ENCODE peak calls at places on chromosomes 6 and 20, in five cellular contexts. J is OCI-LY7, D is omental fat pad, U is K562, N is BJ. C is an unnamed sample.

GRCh38 chr6:39770476-39770875 is 21.7 kb upstream of the DAAM2 start:
- DNase-seq in J (no peak), D (no peak), U (no peak), N (no peak), C (peak; percentile 87)

GRCh38 chr20:60584221-60584620 is 626.0 kb downstream of the CDH26 start:
- DNase-seq in J (no peak), D (no peak), U (no peak), N (no peak), C (no peak)

GRCh38 chr6:40286027-40286426 is 301.1 kb downstream of the LRFN2 start:
- DNase-seq in J (no peak), D (no peak), U (no peak), N (no peak), C (no peak)

GRCh38 chr6:61886608-61887259 is 399.3 kb downstream of the KHDRBS2 start:
- DNase-seq in J (peak; percentile 6), D (no peak), U (no peak), N (no peak), C (no peak)

GRCh38 chr20:55881204-55881603 is 124.1 kb downstream of the CBLN4 start:
- DNase-seq in J (no peak), D (no peak), U (no peak), N (no peak), C (no peak)

GRCh38 chr6:167148997-167149396 is 8.8 kb downstream of the GPR31 start:
- DNase-seq in J (no peak), D (no peak), U (no peak), N (no peak), C (no peak)

GRCh38 chr6:41767112-41767946 is 12.4 kb downstream of the FRS3 start:
- DNase-seq in J (peak; percentile 20), D (no peak), U (peak; percentile 73), N (peak; percentile 80), C (no peak)

GRCh38 chr6:53112404-53112803 is 36.2 kb downstream of the GCM1 start:
- DNase-seq in J (no peak), D (no peak), U (no peak), N (no peak), C (no peak)

GRCh38 chr6:41426438-41426851 is 91.0 kb downstream of the NCR2 start:
- DNase-seq in J (peak; percentile 18), D (no peak), U (no peak), N (no peak), C (no peak)

GRCh38 chr20:62587757-62588402 is 54.4 kb upstream of the SLCO4A1 start:
- DNase-seq in J (no peak), D (no peak), U (peak; percentile 70), N (no peak), C (no peak)

GRCh38 chr6:158571826-158572652 is 12.1 kb downstream of the TMEM181 start:
- DNase-seq in J (no peak), D (no peak), U (no peak), N (no peak), C (no peak)

GRCh38 chr20:62336775-62337557 is 30.1 kb downstream of the LAMA5 start:
- DNase-seq in J (no peak), D (no peak), U (no peak), N (no peak), C (no peak)

GRCh38 chr6:23584134-23584763 is 541.8 kb upstream of the NRSN1 start:
- DNase-seq in J (no peak), D (no peak), U (no peak), N (no peak), C (no peak)

GRCh38 chr20:2507875-2508630 is 662 bp downstream of the ZNF343 start:
- DNase-seq in J (peak; percentile 4), D (no peak), U (peak; percentile 30), N (no peak), C (peak; percentile 43)

GRCh38 chr6:51753635-51754034 is 333.8 kb downstream of the PKHD1 start:
- DNase-seq in J (peak; percentile 4), D (no peak), U (no peak), N (no peak), C (no peak)
- TF ChIP-seq CTCF in J (peak; percentile 71), D (no peak), U (peak; percentile 51), N (no peak), C (no peak)

GRCh38 chr6:131519670-131520436 is 53.2 kb upstream of the ARG1 start:
- DNase-seq in J (peak; percentile 69), D (no peak), U (peak; percentile 33), N (no peak), C (no peak)
- TF ChIP-seq CTCF in J (peak; percentile 77), D (no peak), U (peak; percentile 56), N (peak; percentile 78), C (peak; percentile 69)

DNA sequence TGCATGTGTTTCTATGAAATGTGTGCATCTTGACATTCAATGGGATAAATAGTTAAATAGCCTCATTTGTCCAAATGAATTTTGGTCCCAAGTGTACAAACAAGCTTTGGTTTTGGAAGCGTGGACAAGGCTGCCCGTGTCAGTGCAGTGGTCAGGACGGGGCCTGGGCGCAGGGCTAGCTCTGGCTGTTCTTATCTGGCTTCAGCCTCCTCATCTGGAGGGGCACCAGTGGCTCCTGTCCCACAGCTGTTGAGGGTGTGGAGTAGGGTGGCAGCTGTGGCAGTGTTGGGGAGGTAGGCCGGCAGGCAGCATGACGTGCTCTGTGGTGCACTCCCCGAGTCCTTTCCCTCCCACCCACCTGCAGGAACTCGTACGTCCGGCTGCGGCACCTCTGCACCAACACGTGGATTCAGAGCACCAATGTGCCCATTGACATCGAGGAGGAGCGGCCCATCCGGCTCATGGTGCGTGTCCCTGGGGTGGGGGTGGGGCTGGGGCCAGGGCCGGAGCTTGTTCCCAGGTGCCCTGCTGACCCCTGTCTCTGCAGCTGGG is 43.5 kb downstream of the ITPR3 start:
- DNase-seq in J (no peak), D (no peak), U (no peak), N (no peak), C (no peak)
- TF ChIP-seq CTCF in J (no peak), D (no peak), U (no peak), N (no peak), C (no peak)

GRCh38 chr20:24309596-24309995 is 159.8 kb upstream of the SYNDIG1 start:
- DNase-seq in J (no peak), D (no peak), U (no peak), N (no peak), C (no peak)

GRCh38 chr20:24303393-24303792 is 166.0 kb upstream of the SYNDIG1 start:
- DNase-seq in J (no peak), D (no peak), U (no peak), N (no peak), C (peak; percentile 65)

GRCh38 chr20:24305366-24305765 is 164.1 kb upstream of the SYNDIG1 start:
- DNase-seq in J (no peak), D (no peak), U (no peak), N (no peak), C (no peak)
- TF ChIP-seq CTCF in J (no peak), D (no peak), U (no peak), N (no peak), C (no peak)

DNA sequence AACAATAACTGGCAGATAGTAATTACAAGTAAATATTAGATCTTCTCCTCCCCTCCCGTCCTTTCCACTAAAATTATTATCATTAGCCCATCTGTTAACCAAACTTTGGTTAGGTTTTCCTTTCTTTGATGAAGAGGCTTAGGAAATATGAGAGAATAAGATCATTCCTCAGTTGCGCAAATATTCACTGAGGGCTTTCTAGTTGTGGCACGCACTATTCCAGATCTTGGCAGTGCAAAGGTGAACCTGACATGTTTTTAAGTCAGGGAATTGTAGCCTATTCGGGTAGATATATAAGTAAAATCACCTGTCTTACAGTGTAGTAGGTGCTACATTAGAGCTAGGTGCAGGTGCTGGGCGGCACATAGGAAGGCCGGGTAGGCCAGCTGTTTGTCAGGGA is 31.1 kb downstream of the RNF217 start:
- DNase-seq in J (no peak), D (no peak), U (no peak), N (no peak), C (no peak)
- TF ChIP-seq CTCF in J (no peak), D (no peak), U (no peak), N (no peak), C (no peak)

GRCh38 chr20:4011226-4011975 is 4.0 kb downstream of the RNF24 start:
- DNase-seq in J (peak; percentile 11), D (no peak), U (no peak), N (no peak), C (no peak)
- TF ChIP-seq CTCF in J (peak; percentile 46), D (no peak), U (no peak), N (no peak), C (no peak)

GRCh38 chr6:81722503-81723223 is 29.8 kb downstream of the TENT5A start:
- DNase-seq in J (no peak), D (no peak), U (no peak), N (no peak), C (no peak)

GRCh38 chr6:81727876-81728517 is 24.5 kb downstream of the TENT5A start:
- DNase-seq in J (no peak), D (no peak), U (no peak), N (no peak), C (no peak)

GRCh38 chr6:81720427-81720826 is 32.1 kb downstream of the TENT5A start:
- DNase-seq in J (no peak), D (no peak), U (no peak), N (no peak), C (no peak)

DNA sequence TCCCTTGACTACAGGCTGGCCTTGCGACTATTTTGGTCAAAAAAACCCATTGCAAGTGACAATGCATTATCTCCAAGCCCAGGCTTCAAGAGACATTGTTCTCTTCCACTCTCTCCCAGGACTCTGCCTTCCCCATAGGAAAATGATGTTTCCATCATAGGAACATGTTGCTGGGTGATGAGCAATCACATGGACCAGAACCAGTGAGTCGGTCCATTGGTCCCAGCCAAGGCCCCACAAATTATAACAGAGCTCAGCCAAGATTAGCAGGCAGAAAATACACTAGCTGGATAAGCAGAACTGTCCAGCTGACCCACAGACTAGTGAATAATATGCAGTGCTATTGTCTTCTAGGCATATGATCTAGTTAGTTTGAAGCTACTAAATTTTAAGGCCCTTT is 27.4 kb downstream of the TENT5A start:
- DNase-seq in J (no peak), D (no peak), U (no peak), N (no peak), C (no peak)
- TF ChIP-seq CTCF in J (no peak), D (no peak), U (no peak), N (no peak), C (no peak)

GRCh38 chr6:17012421-17013225 is 89.2 kb upstream of the STMND1 start:
- DNase-seq in J (no peak), D (no peak), U (no peak), N (peak; percentile 92), C (no peak)
- TF ChIP-seq CTCF in J (no peak), D (no peak), U (no peak), N (peak; percentile 52), C (peak; percentile 55)

DNA sequence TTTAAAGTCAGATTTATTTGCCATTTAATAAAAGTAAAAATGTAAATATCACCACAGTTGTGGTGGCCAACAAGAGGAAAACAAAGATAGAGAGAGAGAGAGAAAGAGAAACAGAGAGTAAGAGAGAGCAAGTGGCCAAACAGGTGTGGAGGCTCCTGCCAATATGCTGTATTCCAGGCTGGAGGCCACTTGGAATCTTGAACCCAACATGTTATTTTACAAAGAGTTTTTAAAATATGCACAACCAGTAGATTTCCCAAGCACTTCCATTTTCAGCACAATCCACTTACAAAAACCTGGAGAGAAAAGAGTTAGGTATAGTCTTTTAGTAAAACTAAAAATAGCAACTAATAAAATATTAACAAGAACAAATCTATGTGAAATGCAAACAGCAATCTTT is 1323.1 kb upstream of the CITED2 start:
- DNase-seq in J (no peak), D (no peak), U (no peak), N (no peak), C (no peak)
- TF ChIP-seq CTCF in J (no peak), D (no peak), U (no peak), N (no peak), C (no peak)

C was measured in dorsolateral prefrontal cortex.